ENCODE peak calls at places on chromosomes 5 and 9, in nine cellular contexts. W is WTC11, Y is myocyte, T is tibial artery, Z is fibroblast of the aortic adventitia, I is amniotic epithelial cell, G is mesendoderm, N is T-helper 2 cell, F is B cell. L is an unnamed sample.

GRCh38 chr9:35852267-35852815 is 17.9 kb downstream of the OR13J1 start:
- DNase-seq in T (no peak), N (no peak), I (no peak), W (no peak), F (no peak), G (no peak), Y (no peak), Z (no peak), L (no peak)

GRCh38 chr9:104863180-104863883 is 64.6 kb downstream of the ABCA1 start:
- DNase-seq in G (peak; percentile 92), Z (peak; percentile 93), W (peak; percentile 54), T (no peak), Y (peak; percentile 76), I (peak; percentile 88), N (peak; percentile 3), F (peak; percentile 56), L (peak; percentile 75)

GRCh38 chr9:78300209-78300608 is 3.3 kb downstream of the PSAT1 start:
- DNase-seq in W (no peak), Y (no peak), G (no peak), T (no peak), I (no peak), F (no peak), Z (no peak), N (no peak), L (no peak)

GRCh38 chr5:145244788-145245187 is 590.4 kb downstream of the PRELID2 start:
- DNase-seq in W (no peak), Y (peak; percentile 13), G (no peak), F (no peak), Z (peak; percentile 68), I (peak; percentile 31), T (no peak), N (no peak), L (no peak)

GRCh38 chr9:100452894-100453293 is 20.1 kb upstream of the TMEFF1 start:
- DNase-seq in Y (no peak), Z (no peak), W (no peak), I (no peak), G (no peak), T (no peak), F (no peak), N (no peak), L (no peak)

GRCh38 chr9:127930298-127931091 is at the start of gene PIP5KL1:
- DNase-seq in G (peak; percentile 92), Z (peak; percentile 75), T (peak; percentile 83), W (peak; percentile 95), Y (peak; percentile 87), N (peak; percentile 56), I (peak; percentile 69), F (peak; percentile 71), L (peak; percentile 81)

GRCh38 chr9:136599811-136600660 is 54.2 kb upstream of the NOTCH1 start:
- DNase-seq in F (no peak), W (no peak), T (no peak), I (no peak), G (peak; percentile 50), Y (no peak), N (no peak), Z (no peak), L (peak; percentile 78)

GRCh38 chr5:142461028-142461427 is 136.2 kb upstream of the SPRY4 start:
- DNase-seq in N (no peak), W (no peak), Y (no peak), I (no peak), F (no peak), T (no peak), G (no peak), Z (no peak), L (no peak)

GRCh38 chr9:98185021-98185567 is 7.3 kb downstream of the CORO2A start:
- DNase-seq in I (no peak), G (no peak), W (no peak), N (no peak), T (no peak), F (no peak), Y (no peak), Z (no peak), L (no peak)

GRCh38 chr5:169754737-169755136 is 117.7 kb downstream of the DOCK2 start:
- DNase-seq in Y (no peak), T (no peak), Z (no peak), W (no peak), N (no peak), I (no peak), F (no peak), G (no peak), L (no peak)

GRCh38 chr5:586751-587285 is 25.3 kb upstream of the CEP72 start:
- DNase-seq in F (no peak), N (no peak), T (peak; percentile 53), I (no peak), W (no peak), G (no peak), Y (no peak), Z (no peak), L (no peak)

GRCh38 chr5:122362361-122362760 is 50.3 kb downstream of the SNCAIP start:
- DNase-seq in T (no peak), G (peak; percentile 61), F (no peak), I (peak; percentile 98), N (no peak), W (no peak), Z (peak; percentile 52), Y (no peak), L (no peak)

GRCh38 chr9:8221462-8221861 is 421.9 kb upstream of the DMAC1 start:
- DNase-seq in Y (no peak), I (no peak), F (no peak), G (peak; percentile 42), Z (no peak), N (no peak), W (no peak), T (no peak), L (no peak)

GRCh38 chr5:163612358-163613149 is 107.1 kb downstream of the MAT2B start:
- DNase-seq in I (no peak), W (no peak), Y (no peak), F (no peak), T (no peak), Z (no peak), N (no peak), G (no peak), L (no peak)

GRCh38 chr5:130104895-130105684 is 200.8 kb downstream of the CHSY3 start:
- DNase-seq in N (no peak), F (no peak), W (no peak), T (no peak), Z (peak; percentile 12), Y (no peak), I (peak; percentile 28), G (no peak), L (no peak)

GRCh38 chr5:109868737-109869136 is 179.0 kb downstream of the MAN2A1 start:
- DNase-seq in G (no peak), Y (no peak), T (no peak), Z (no peak), F (no peak), N (no peak), I (peak; percentile 81), W (no peak), L (no peak)

GRCh38 chr5:135018457-135018856 is 15.6 kb downstream of the PITX1 start:
- DNase-seq in I (no peak), F (peak; percentile 9), Y (no peak), G (no peak), N (no peak), W (no peak), Z (no peak), T (no peak), L (no peak)

GRCh38 chr5:137735531-137736284 is at the start of gene KLHL3:
- DNase-seq in Y (peak; percentile 34), G (peak; percentile 96), Z (peak; percentile 40), F (no peak), N (no peak), I (peak; percentile 50), T (peak; percentile 67), W (peak; percentile 89), L (peak; percentile 15)

GRCh38 chr9:15087031-15087417 is 176.8 kb upstream of the FREM1 start:
- DNase-seq in W (no peak), Z (peak; percentile 45), G (no peak), I (no peak), F (no peak), T (no peak), N (no peak), Y (no peak), L (no peak)

GRCh38 chr5:98621821-98622220 is 151.6 kb upstream of the RGMB start:
- DNase-seq in G (no peak), N (no peak), Z (no peak), T (peak; percentile 67), I (no peak), W (no peak), Y (no peak), F (no peak), L (no peak)

GRCh38 chr5:52497133-52497693 is 290.5 kb upstream of the ITGA1 start:
- DNase-seq in F (no peak), G (no peak), I (no peak), N (no peak), Z (no peak), T (no peak), Y (no peak), W (no peak), L (no peak)

GRCh38 chr9:107759009-107759822 is 269.6 kb upstream of the KLF4 start:
- DNase-seq in N (no peak), F (no peak), G (no peak), Y (no peak), T (no peak), I (no peak), Z (no peak), W (no peak), L (no peak)

GRCh38 chr9:91163441-91163772 is 198.3 kb downstream of the AUH start:
- DNase-seq in N (no peak), F (no peak), I (no peak), Z (no peak), G (no peak), T (no peak), Y (no peak), W (no peak), L (no peak)

GRCh38 chr9:119272500-119273211 is 96.6 kb downstream of the BRINP1 start:
- DNase-seq in N (no peak), G (peak; percentile 23), W (no peak), I (no peak), F (no peak), Y (no peak), Z (no peak), T (no peak), L (no peak)

GRCh38 chr5:73321757-73322452 is 126.7 kb downstream of the FOXD1 start:
- DNase-seq in Y (peak; percentile 81), W (no peak), Z (peak; percentile 88), G (no peak), I (peak; percentile 96), T (no peak), F (no peak), N (no peak), L (no peak)

GRCh38 chr5:33734541-33734940 is 157.2 kb downstream of the ADAMTS12 start:
- DNase-seq in F (no peak), Z (peak; percentile 45), I (peak; percentile 40), G (peak; percentile 54), W (peak; percentile 31), Y (no peak), T (no peak), N (no peak), L (no peak)

GRCh38 chr5:172901012-172901780 is 58.0 kb upstream of the RPL26L1 start:
- DNase-seq in G (peak; percentile 80), T (peak; percentile 95), W (no peak), Z (peak; percentile 85), Y (peak; percentile 91), N (no peak), F (no peak), I (peak; percentile 99), L (peak; percentile 25)

GRCh38 chr5:141558150-141558549 is 60.6 kb downstream of the DIAPH1 start:
- DNase-seq in G (peak; percentile 42), Y (no peak), Z (no peak), W (no peak), I (peak; percentile 59), N (no peak), T (no peak), F (no peak), L (no peak)

GRCh38 chr5:135269828-135270545 is 129.0 kb downstream of the MACROH2A1 start:
- DNase-seq in Y (peak; percentile 90), F (no peak), Z (peak; percentile 72), W (no peak), N (no peak), I (peak; percentile 78), T (peak; percentile 83), G (no peak), L (no peak)

GRCh38 chr9:124511426-124511840 is 4.2 kb upstream of the NR5A1 start:
- DNase-seq in I (no peak), G (peak; percentile 57), W (no peak), Y (no peak), N (no peak), T (no peak), Z (no peak), F (no peak), L (no peak)

GRCh38 chr9:77679088-77679487 is 31.0 kb upstream of the GNA14 start:
- DNase-seq in Z (no peak), F (no peak), G (no peak), Y (no peak), N (no peak), T (no peak), I (no peak), W (no peak), L (no peak)